ENCODE peak calls at places on chromosomes 11 and 22, in four cellular contexts. D, B, M and K are unnamed samples.

GRCh38 chr11:82927264-82927880 is 25.8 kb downstream of the DDIAS start:
- DNase-seq in M (no peak), B (no peak), D (no peak), K (no peak)

GRCh38 chr11:62542111-62542745 is 4.4 kb downstream of the AHNAK start:
- DNase-seq in M (peak; percentile 58), B (no peak), D (no peak), K (no peak)

GRCh38 chr11:69860244-69860643 is 41.0 kb upstream of the FGF3 start:
- DNase-seq in M (no peak), D (no peak), B (no peak), K (no peak)

GRCh38 chr11:62680825-62681240 is 2.0 kb upstream of the UBXN1 start:
- DNase-seq in B (no peak), M (peak; percentile 47), D (no peak), K (no peak)

GRCh38 chr11:68932933-68933577 is 29.4 kb downstream of the IGHMBP2 start:
- DNase-seq in D (no peak), M (no peak), B (no peak), K (no peak)

GRCh38 chr22:37930270-37930951 is 23.0 kb downstream of the C22orf23 start:
- DNase-seq in M (no peak), D (no peak), B (no peak), K (no peak)

GRCh38 chr11:45798793-45799441 is 6.0 kb upstream of the SLC35C1 start:
- DNase-seq in D (no peak), M (peak; percentile 25), B (peak; percentile 37), K (no peak)

GRCh38 chr11:132941024-132941646 is 591.2 kb downstream of the OPCML start:
- DNase-seq in D (peak; percentile 30), B (no peak), M (no peak), K (no peak)

GRCh38 chr11:62721994-62722393 is 5.3 kb downstream of the HNRNPUL2 start:
- DNase-seq in M (no peak), D (no peak), B (no peak), K (no peak)

GRCh38 chr11:34928960-34929680 is 12.7 kb downstream of the PDHX start:
- DNase-seq in B (no peak), M (no peak), D (no peak), K (no peak)

GRCh38 chr11:44627911-44628729 is 62.7 kb downstream of the CD82 start:
- DNase-seq in B (peak; percentile 66), M (peak; percentile 57), D (peak; percentile 1), K (no peak)

GRCh38 chr22:31036671-31037550 is 44.2 kb upstream of the SMTN start:
- DNase-seq in B (no peak), D (no peak), M (no peak), K (no peak)
- TF ChIP-seq CTCF in B (no peak), D (no peak), M (no peak), K (no peak)

GRCh38 chr22:24125942-24126341 is 55.3 kb upstream of the SUSD2 start:
- DNase-seq in D (no peak), M (no peak), B (no peak), K (no peak)

GRCh38 chr22:24128024-24128423 is 53.3 kb upstream of the SUSD2 start:
- DNase-seq in D (no peak), B (no peak), M (no peak), K (no peak)

GRCh38 chr22:24133187-24133965 is 47.9 kb upstream of the SUSD2 start:
- DNase-seq in M (no peak), B (no peak), D (no peak), K (no peak)

GRCh38 chr22:24129980-24130379 is 51.3 kb upstream of the SUSD2 start:
- DNase-seq in D (no peak), B (no peak), M (no peak), K (no peak)

GRCh38 chr22:24128631-24129601 is 52.4 kb upstream of the SUSD2 start:
- DNase-seq in D (no peak), B (no peak), M (no peak), K (no peak)
- TF ChIP-seq CTCF in D (no peak), B (no peak), M (no peak), K (no peak)

GRCh38 chr22:41832553-41833368 is at the start of gene SREBF2:
- DNase-seq in M (peak; percentile 100), B (peak; percentile 99), D (peak; percentile 99), K (peak; percentile 98)
- TF ChIP-seq CTCF in M (no peak), B (no peak), D (no peak), K (no peak)

DNA sequence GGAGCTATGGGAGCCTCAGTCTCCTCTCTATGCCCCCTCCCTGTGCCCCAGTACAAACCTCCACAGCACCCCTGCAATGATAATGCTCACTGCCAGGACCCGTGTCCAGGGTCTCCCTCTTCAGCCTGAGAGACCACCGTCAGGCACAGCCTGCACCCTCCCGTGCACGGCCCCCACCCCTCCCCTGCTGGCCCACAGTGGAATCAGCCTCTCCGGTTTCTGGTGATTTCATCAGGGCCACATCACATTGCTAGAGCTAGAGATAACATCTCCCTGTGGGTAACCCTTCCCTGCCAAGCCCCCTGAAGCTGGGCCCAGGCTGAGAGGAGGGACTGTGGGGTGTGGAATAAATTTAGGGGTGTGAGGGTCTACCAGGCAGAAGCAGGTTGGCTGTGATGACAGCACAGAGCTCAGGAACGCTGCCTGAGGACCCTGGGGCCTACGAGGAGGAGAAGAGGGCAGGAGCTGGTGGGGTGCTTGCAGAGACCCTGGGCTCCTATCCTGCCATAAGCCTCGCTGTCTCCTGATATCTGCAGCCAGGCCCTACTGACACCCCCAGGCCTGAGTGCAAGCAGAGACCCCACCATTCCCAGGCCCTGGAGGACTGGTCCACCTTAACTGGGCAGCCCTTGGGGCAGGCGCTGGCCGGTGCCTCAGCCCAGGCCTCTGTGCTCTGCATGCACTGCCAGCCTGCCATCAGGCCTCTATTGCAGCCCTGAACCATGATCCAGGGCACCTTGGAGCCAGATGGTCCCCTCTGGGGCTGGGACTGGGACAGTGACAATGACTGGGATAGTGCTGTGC is at the start of gene KLHDC7B:
- DNase-seq in D (no peak), M (no peak), B (no peak), K (no peak)
- TF ChIP-seq CTCF in D (no peak), M (no peak), B (peak; percentile 18), K (no peak)

GRCh38 chr22:19275919-19276600 is 15.5 kb downstream of the CLTCL1 start:
- DNase-seq in B (peak; percentile 4), D (no peak), M (peak; percentile 30), K (no peak)

GRCh38 chr22:19271856-19272535 is 19.5 kb downstream of the CLTCL1 start:
- DNase-seq in B (peak; percentile 18), D (no peak), M (no peak), K (no peak)

GRCh38 chr22:19277785-19278184 is 13.7 kb downstream of the CLTCL1 start:
- DNase-seq in M (no peak), D (no peak), B (no peak), K (no peak)

GRCh38 chr22:19275513-19275912 is 16.0 kb downstream of the CLTCL1 start:
- DNase-seq in B (peak; percentile 20), M (no peak), D (no peak), K (no peak)

DNA sequence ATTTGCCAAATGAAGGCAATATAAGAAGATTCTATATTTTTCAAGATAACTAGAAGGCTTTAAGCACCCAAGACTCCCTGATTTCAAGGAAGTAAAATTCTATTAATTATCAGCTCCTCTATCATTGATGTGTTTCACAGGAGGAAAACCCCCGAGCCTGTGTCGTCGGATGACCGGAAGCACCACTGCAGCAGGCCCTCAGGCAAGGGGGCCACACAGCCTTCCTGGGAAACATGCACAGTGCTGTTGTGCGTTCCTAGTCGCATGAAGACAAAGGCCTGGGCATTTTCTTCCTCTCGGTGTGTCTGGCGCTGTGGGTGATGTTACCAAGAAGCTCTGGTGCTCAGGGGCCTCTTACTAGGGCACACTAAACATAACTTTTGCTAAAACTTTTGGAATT is 16.4 kb downstream of the CLTCL1 start:
- DNase-seq in M (no peak), B (peak; percentile 37), D (no peak), K (no peak)
- TF ChIP-seq CTCF in M (no peak), B (no peak), D (no peak), K (no peak)

GRCh38 chr11:91513734-91514133 is 710.9 kb upstream of the FAT3 start:
- DNase-seq in D (no peak), M (no peak), B (no peak), K (no peak)
- TF ChIP-seq CTCF in D (peak; percentile 38), M (no peak), B (peak; percentile 51), K (no peak)

GRCh38 chr11:72454791-72455190 is 20.5 kb upstream of the CLPB start:
- DNase-seq in D (no peak), M (no peak), B (no peak), K (no peak)
- TF ChIP-seq CTCF in D (no peak), M (no peak), B (no peak), K (no peak)

DNA sequence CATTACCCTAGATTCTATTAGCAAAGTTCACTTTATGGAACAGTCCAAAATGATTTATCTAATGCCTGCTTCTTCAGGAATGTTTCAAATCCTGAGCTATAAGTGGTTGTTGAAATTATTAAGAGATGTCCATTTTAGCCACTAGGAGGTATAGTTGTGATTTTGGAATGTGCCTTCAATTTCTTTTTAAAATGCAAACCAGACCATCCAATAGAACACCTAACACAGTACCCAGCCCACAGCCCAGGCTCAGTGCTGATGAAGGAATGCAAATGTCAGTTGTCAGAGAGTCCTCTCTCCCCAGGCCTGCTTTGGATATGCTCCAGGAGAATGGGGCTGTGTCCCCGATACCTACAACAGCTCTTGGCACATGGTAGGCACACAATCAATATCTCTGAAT is 85.8 kb upstream of the E2F8 start:
- DNase-seq in M (no peak), B (no peak), D (no peak), K (no peak)
- TF ChIP-seq CTCF in M (no peak), B (peak; percentile 54), D (peak; percentile 48), K (peak; percentile 42)

DNA sequence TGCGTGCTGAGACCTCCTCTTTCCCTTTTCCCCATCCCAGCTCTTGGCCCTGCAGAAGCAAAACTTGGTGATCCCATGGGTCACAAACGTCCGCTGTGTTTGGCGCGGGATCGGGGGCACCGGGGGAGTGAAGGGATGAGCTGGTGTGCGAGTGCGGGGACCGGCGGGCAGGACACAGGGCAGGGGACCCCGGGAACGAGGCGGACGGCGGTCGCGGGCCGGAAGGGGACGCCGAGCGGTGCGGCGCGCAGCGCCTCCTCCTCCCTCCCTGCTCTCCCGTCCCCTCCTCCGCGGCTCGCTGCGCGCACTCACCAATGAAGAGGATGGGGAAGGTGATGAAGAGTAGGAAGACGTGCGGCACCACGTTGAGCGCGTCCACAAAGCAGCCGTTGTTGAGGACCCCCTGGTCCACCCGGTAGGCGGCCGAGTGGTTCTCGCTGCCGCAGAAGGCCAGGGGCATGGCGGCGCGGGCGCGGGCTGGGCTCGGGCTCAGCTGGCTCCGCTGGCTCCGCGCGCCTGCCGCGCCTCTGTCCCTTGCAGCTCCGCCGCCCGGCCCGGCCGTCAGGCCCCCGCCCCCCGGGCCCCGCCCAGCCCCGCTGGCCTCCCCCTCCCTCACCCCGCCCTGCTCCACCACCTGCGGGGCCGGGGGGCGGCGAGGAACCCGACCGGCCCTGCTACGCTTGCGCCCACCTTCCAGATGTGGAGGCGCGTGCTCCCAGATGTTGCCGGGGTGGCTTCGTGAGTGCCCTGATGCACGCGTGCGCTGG is at the start of gene ABCC8:
- DNase-seq in M (peak; percentile 47), B (no peak), D (peak; percentile 30), K (no peak)
- TF ChIP-seq CTCF in M (no peak), B (no peak), D (no peak), K (no peak)